ENCODE peak calls at places on chromosomes 4 and X, in seven cellular contexts. One of them, this sample, is unnamed.

GRCh38 chrX:367866-368265 is 18.8 kb downstream of the PPP2R3B start:
- DNase-seq in AG04450: no peak
- DNase-seq in CD8-positive, alpha-beta T cell: no peak
- DNase-seq in foreskin keratinocyte: no peak
- DNase-seq in heart right ventricle: no peak
- DNase-seq in psoas muscle: no peak
- DNase-seq in upper lobe of left lung: no peak
- DNase-seq in this sample: no peak

GRCh38 chr4:98092833-98093439 is 50.3 kb downstream of the STPG2 start:
- DNase-seq in foreskin keratinocyte: no peak
- DNase-seq in heart right ventricle: no peak
- DNase-seq in CD8-positive, alpha-beta T cell: no peak
- DNase-seq in upper lobe of left lung: no peak
- DNase-seq in AG04450: no peak
- DNase-seq in psoas muscle: no peak
- DNase-seq in this sample: no peak

GRCh38 chr4:16785800-16786527 is 112.5 kb downstream of the LDB2 start:
- DNase-seq in AG04450: no peak
- DNase-seq in psoas muscle: no peak
- DNase-seq in heart right ventricle: no peak
- DNase-seq in upper lobe of left lung: no peak
- DNase-seq in foreskin keratinocyte: no peak
- DNase-seq in CD8-positive, alpha-beta T cell: no peak
- DNase-seq in this sample: peak

GRCh38 chr4:38151870-38152269 is 191.7 kb downstream of the PTTG2 start:
- DNase-seq in heart right ventricle: no peak
- DNase-seq in AG04450: no peak
- DNase-seq in upper lobe of left lung: no peak
- DNase-seq in CD8-positive, alpha-beta T cell: no peak
- DNase-seq in psoas muscle: no peak
- DNase-seq in foreskin keratinocyte: no peak
- DNase-seq in this sample: no peak

GRCh38 chr4:74624351-74625151 is 169.8 kb downstream of the BTC start:
- DNase-seq in psoas muscle: no peak
- DNase-seq in AG04450: peak
- DNase-seq in foreskin keratinocyte: peak
- DNase-seq in upper lobe of left lung: no peak
- DNase-seq in CD8-positive, alpha-beta T cell: no peak
- DNase-seq in heart right ventricle: no peak
- DNase-seq in this sample: no peak

GRCh38 chrX:45630078-45630477 is 429.4 kb upstream of the DIPK2B start:
- DNase-seq in heart right ventricle: no peak
- DNase-seq in upper lobe of left lung: no peak
- DNase-seq in AG04450: no peak
- DNase-seq in foreskin keratinocyte: no peak
- DNase-seq in CD8-positive, alpha-beta T cell: no peak
- DNase-seq in psoas muscle: no peak
- DNase-seq in this sample: no peak

GRCh38 chr4:1237981-1238675 is 10.8 kb downstream of the CTBP1 start:
- DNase-seq in heart right ventricle: no peak
- DNase-seq in psoas muscle: no peak
- DNase-seq in foreskin keratinocyte: no peak
- DNase-seq in AG04450: no peak
- DNase-seq in upper lobe of left lung: peak
- DNase-seq in CD8-positive, alpha-beta T cell: no peak
- DNase-seq in this sample: no peak

GRCh38 chr4:138832563-138832962 is 183.0 kb upstream of the NOCT start:
- DNase-seq in foreskin keratinocyte: no peak
- DNase-seq in upper lobe of left lung: no peak
- DNase-seq in CD8-positive, alpha-beta T cell: no peak
- DNase-seq in psoas muscle: no peak
- DNase-seq in AG04450: no peak
- DNase-seq in heart right ventricle: no peak
- DNase-seq in this sample: no peak

GRCh38 chr4:128471576-128471975 is 184.0 kb upstream of the PGRMC2 start:
- DNase-seq in heart right ventricle: no peak
- DNase-seq in CD8-positive, alpha-beta T cell: no peak
- DNase-seq in upper lobe of left lung: no peak
- DNase-seq in psoas muscle: no peak
- DNase-seq in foreskin keratinocyte: no peak
- DNase-seq in AG04450: no peak
- DNase-seq in this sample: no peak

GRCh38 chr4:53371843-53372521 is 5.5 kb upstream of the FIP1L1 start:
- DNase-seq in heart right ventricle: no peak
- DNase-seq in AG04450: no peak
- DNase-seq in CD8-positive, alpha-beta T cell: no peak
- DNase-seq in psoas muscle: no peak
- DNase-seq in upper lobe of left lung: no peak
- DNase-seq in foreskin keratinocyte: no peak
- DNase-seq in this sample: no peak

GRCh38 chrX:65726708-65727107 is 59.3 kb downstream of the MSN start:
- DNase-seq in heart right ventricle: no peak
- DNase-seq in CD8-positive, alpha-beta T cell: no peak
- DNase-seq in upper lobe of left lung: no peak
- DNase-seq in foreskin keratinocyte: no peak
- DNase-seq in psoas muscle: no peak
- DNase-seq in AG04450: no peak
- DNase-seq in this sample: no peak

GRCh38 chr4:115292320-115293092 is 179.1 kb upstream of the NDST4 start:
- DNase-seq in psoas muscle: no peak
- DNase-seq in CD8-positive, alpha-beta T cell: no peak
- DNase-seq in heart right ventricle: no peak
- DNase-seq in upper lobe of left lung: no peak
- DNase-seq in AG04450: no peak
- DNase-seq in foreskin keratinocyte: no peak
- DNase-seq in this sample: no peak

GRCh38 chrX:34631826-34632225 is 25.3 kb downstream of the TMEM47 start:
- DNase-seq in AG04450: no peak
- DNase-seq in upper lobe of left lung: no peak
- DNase-seq in foreskin keratinocyte: no peak
- DNase-seq in heart right ventricle: no peak
- DNase-seq in CD8-positive, alpha-beta T cell: no peak
- DNase-seq in psoas muscle: no peak
- DNase-seq in this sample: no peak

GRCh38 chr4:112855058-112855457 is 194.4 kb upstream of the ANK2 start:
- DNase-seq in psoas muscle: no peak
- DNase-seq in foreskin keratinocyte: no peak
- DNase-seq in AG04450: no peak
- DNase-seq in heart right ventricle: peak
- DNase-seq in upper lobe of left lung: no peak
- DNase-seq in CD8-positive, alpha-beta T cell: no peak
- DNase-seq in this sample: no peak
- TF ChIP-seq CTCF in psoas muscle: no peak
- TF ChIP-seq CTCF in foreskin keratinocyte: no peak
- TF ChIP-seq CTCF in AG04450: no peak
- TF ChIP-seq CTCF in heart right ventricle: peak
- TF ChIP-seq CTCF in upper lobe of left lung: no peak
- TF ChIP-seq CTCF in CD8-positive, alpha-beta T cell: no peak
- TF ChIP-seq CTCF in this sample: no peak

GRCh38 chr4:56757270-56757746 is 64.2 kb downstream of the SPINK2 start:
- DNase-seq in CD8-positive, alpha-beta T cell: no peak
- DNase-seq in psoas muscle: no peak
- DNase-seq in heart right ventricle: no peak
- DNase-seq in AG04450: no peak
- DNase-seq in upper lobe of left lung: peak
- DNase-seq in foreskin keratinocyte: peak
- DNase-seq in this sample: no peak
- TF ChIP-seq CTCF in CD8-positive, alpha-beta T cell: no peak
- TF ChIP-seq CTCF in psoas muscle: no peak
- TF ChIP-seq CTCF in heart right ventricle: no peak
- TF ChIP-seq CTCF in AG04450: no peak
- TF ChIP-seq CTCF in upper lobe of left lung: no peak
- TF ChIP-seq CTCF in foreskin keratinocyte: no peak
- TF ChIP-seq CTCF in this sample: no peak

DNA sequence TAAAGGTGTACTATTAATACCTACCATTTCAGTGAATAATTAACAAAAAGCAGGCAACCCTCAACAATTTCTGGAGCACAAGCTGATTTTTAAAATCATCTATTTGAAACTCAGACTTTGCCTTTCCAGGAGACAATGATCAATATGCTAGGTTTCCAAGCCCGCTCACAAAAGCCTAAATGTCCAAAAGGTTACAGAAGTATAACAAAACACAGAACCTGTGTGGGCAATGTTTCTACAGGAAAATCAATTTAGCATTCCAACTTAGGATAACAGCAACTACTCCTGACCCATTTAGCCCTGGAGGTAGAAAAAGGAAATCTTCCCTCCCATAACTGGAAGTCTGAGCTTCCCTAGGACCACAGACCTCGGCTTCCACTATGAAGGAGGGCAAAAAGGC is 3.9 kb downstream of the TAB3 start:
- DNase-seq in CD8-positive, alpha-beta T cell: no peak
- DNase-seq in heart right ventricle: no peak
- DNase-seq in foreskin keratinocyte: no peak
- DNase-seq in upper lobe of left lung: no peak
- DNase-seq in AG04450: no peak
- DNase-seq in psoas muscle: no peak
- DNase-seq in this sample: no peak
- TF ChIP-seq CTCF in CD8-positive, alpha-beta T cell: no peak
- TF ChIP-seq CTCF in heart right ventricle: no peak
- TF ChIP-seq CTCF in foreskin keratinocyte: no peak
- TF ChIP-seq CTCF in upper lobe of left lung: no peak
- TF ChIP-seq CTCF in AG04450: no peak
- TF ChIP-seq CTCF in psoas muscle: no peak
- TF ChIP-seq CTCF in this sample: no peak

DNA sequence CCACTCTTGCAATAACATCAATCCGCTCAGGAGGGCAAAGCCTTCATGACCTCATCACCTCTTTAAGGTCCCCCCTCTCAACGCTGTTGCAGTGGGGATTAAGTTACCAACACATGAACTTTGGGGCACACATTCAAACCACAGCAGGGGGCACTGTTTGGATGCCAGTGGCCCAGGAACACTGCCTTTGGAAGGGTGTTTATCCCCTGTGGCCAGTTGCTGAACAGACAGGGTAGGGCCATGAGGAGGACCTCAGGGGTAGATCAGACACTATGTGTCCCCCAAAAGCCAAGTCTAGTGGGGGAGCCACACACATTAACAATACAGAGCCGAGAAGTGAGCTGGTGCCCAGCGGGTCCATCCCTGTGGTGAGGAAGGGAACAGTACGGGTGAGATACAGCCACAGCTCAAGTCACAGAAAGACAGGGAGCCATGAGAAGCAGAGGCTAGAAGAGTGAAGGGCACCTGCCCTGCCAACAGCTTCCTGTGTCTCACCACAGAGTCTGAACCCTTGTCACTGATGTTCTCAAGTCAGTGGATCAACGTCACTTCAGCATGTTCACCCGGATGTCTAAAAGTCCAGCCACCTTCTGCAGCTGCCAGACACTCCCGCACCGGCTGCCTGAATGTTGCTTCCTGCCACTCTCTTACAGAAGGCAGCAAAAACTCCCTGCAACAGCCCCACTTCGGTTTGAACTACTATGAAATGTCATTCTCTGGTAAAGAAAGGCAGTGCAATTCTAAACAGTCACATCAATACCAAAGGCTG is 19.9 kb upstream of the MXD4 start:
- DNase-seq in upper lobe of left lung: peak
- DNase-seq in foreskin keratinocyte: no peak
- DNase-seq in AG04450: no peak
- DNase-seq in heart right ventricle: no peak
- DNase-seq in psoas muscle: peak
- DNase-seq in CD8-positive, alpha-beta T cell: peak
- DNase-seq in this sample: no peak
- TF ChIP-seq CTCF in upper lobe of left lung: no peak
- TF ChIP-seq CTCF in foreskin keratinocyte: peak
- TF ChIP-seq CTCF in AG04450: peak
- TF ChIP-seq CTCF in heart right ventricle: peak
- TF ChIP-seq CTCF in psoas muscle: no peak
- TF ChIP-seq CTCF in CD8-positive, alpha-beta T cell: peak
- TF ChIP-seq CTCF in this sample: no peak

DNA sequence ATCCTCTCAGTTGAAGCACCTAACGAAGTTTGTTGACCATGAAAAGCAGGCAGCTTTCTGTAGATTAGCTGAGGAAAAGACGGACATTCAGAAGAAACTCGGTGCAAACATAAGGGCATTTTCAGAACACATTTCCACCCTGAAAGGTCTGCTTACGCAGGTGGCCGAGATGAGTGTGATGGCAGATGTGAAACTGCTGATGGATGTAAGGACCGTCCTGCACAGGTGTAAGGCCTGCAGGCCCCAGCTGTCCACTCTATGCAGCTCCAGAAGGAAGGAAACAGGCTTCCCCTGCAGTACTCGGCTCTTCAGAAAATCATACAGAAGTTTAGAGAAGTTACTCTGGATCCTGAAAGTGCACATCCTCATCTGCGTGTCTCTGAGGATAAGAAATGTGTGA is 20.8 kb upstream of the TRIM60 start:
- DNase-seq in heart right ventricle: no peak
- DNase-seq in foreskin keratinocyte: no peak
- DNase-seq in AG04450: no peak
- DNase-seq in CD8-positive, alpha-beta T cell: no peak
- DNase-seq in psoas muscle: no peak
- DNase-seq in upper lobe of left lung: no peak
- DNase-seq in this sample: no peak
- TF ChIP-seq CTCF in heart right ventricle: no peak
- TF ChIP-seq CTCF in foreskin keratinocyte: no peak
- TF ChIP-seq CTCF in AG04450: no peak
- TF ChIP-seq CTCF in CD8-positive, alpha-beta T cell: no peak
- TF ChIP-seq CTCF in psoas muscle: no peak
- TF ChIP-seq CTCF in upper lobe of left lung: no peak
- TF ChIP-seq CTCF in this sample: no peak

GRCh38 chrX:152928761-152929400 is 31.0 kb downstream of the ZNF185 start:
- DNase-seq in AG04450: no peak
- DNase-seq in foreskin keratinocyte: no peak
- DNase-seq in upper lobe of left lung: no peak
- DNase-seq in CD8-positive, alpha-beta T cell: no peak
- DNase-seq in psoas muscle: no peak
- DNase-seq in heart right ventricle: no peak
- DNase-seq in this sample: no peak

GRCh38 chrX:152925835-152926234 is 28.0 kb downstream of the ZNF185 start:
- DNase-seq in AG04450: no peak
- DNase-seq in foreskin keratinocyte: no peak
- DNase-seq in psoas muscle: no peak
- DNase-seq in CD8-positive, alpha-beta T cell: no peak
- DNase-seq in upper lobe of left lung: no peak
- DNase-seq in heart right ventricle: no peak
- DNase-seq in this sample: no peak

GRCh38 chrX:152927858-152928760 is 30.2 kb downstream of the ZNF185 start:
- DNase-seq in CD8-positive, alpha-beta T cell: no peak
- DNase-seq in AG04450: no peak
- DNase-seq in upper lobe of left lung: no peak
- DNase-seq in foreskin keratinocyte: no peak
- DNase-seq in psoas muscle: no peak
- DNase-seq in heart right ventricle: no peak
- DNase-seq in this sample: no peak

GRCh38 chrX:152926923-152927322 is 29.1 kb downstream of the ZNF185 start:
- DNase-seq in foreskin keratinocyte: no peak
- DNase-seq in upper lobe of left lung: no peak
- DNase-seq in psoas muscle: no peak
- DNase-seq in CD8-positive, alpha-beta T cell: no peak
- DNase-seq in AG04450: no peak
- DNase-seq in heart right ventricle: no peak
- DNase-seq in this sample: no peak

DNA sequence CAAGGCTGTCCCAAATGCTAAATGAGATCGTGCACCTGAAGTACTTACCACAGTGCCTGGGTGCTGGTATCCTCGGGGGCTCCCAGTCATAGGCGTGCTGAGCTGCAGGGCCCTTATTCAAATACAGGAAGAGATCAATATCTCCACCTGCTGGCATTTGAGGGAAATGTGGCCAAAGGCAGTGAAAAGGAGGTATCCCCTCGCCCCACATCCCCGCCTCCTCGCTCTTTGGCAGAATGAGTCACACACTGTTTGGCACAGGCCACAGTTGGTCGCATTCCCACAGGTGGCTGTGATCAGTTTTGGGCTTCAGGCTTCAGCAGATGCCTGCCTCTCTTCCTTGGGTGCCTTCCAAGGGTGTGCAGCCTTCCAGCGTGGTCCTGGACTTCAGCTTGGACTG is 28.4 kb downstream of the ZNF185 start:
- DNase-seq in foreskin keratinocyte: peak
- DNase-seq in CD8-positive, alpha-beta T cell: peak
- DNase-seq in AG04450: no peak
- DNase-seq in upper lobe of left lung: no peak
- DNase-seq in heart right ventricle: no peak
- DNase-seq in psoas muscle: no peak
- DNase-seq in this sample: peak
- TF ChIP-seq CTCF in foreskin keratinocyte: peak
- TF ChIP-seq CTCF in CD8-positive, alpha-beta T cell: peak
- TF ChIP-seq CTCF in AG04450: peak
- TF ChIP-seq CTCF in upper lobe of left lung: no peak
- TF ChIP-seq CTCF in heart right ventricle: peak
- TF ChIP-seq CTCF in psoas muscle: peak
- TF ChIP-seq CTCF in this sample: peak